ENCODE peak calls at places on chromosome 15, in nine cellular contexts. D is hepatocyte, J is neural progenitor cell, M is GM23248, G is OCI-LY7, O is HCT116, V is GM23338, Z is MM.1S, U is SK-N-SH. N is an unnamed sample.

GRCh38 chr15:51619331-51620033 is 3.1 kb downstream of the DMXL2 start:
- DNase-seq in D (no peak), J (no peak), M (no peak), G (no peak), O (no peak), V (no peak), Z (no peak), U (no peak), N (no peak)

GRCh38 chr15:63729115-63729884 is 104.4 kb downstream of the HERC1 start:
- DNase-seq in D (no peak), J (no peak), M (no peak), G (no peak), O (no peak), V (no peak), Z (no peak), U (no peak), N (peak; percentile 25)

GRCh38 chr15:98281130-98281529 is 320.6 kb downstream of the ARRDC4 start:
- DNase-seq in D (no peak), J (no peak), M (no peak), G (no peak), O (no peak), V (no peak), Z (no peak), U (no peak), N (no peak)

GRCh38 chr15:31398677-31399260 is 72.1 kb downstream of the KLF13 start:
- DNase-seq in D (no peak), J (no peak), M (peak; percentile 54), G (no peak), O (no peak), V (no peak), Z (no peak), U (no peak), N (peak; percentile 28)

GRCh38 chr15:74904190-74904805 is 2.4 kb downstream of the FAM219B start:
- DNase-seq in D (no peak), J (no peak), M (no peak), G (no peak), O (no peak), V (no peak), Z (no peak), U (no peak), N (no peak)

GRCh38 chr15:50028323-50028722 is 90.7 kb downstream of the ATP8B4 start:
- DNase-seq in D (no peak), J (no peak), M (no peak), G (no peak), O (no peak), V (no peak), Z (no peak), U (no peak), N (peak; percentile 61)

GRCh38 chr15:82763361-82764142 is 42.3 kb downstream of the FSD2 start:
- DNase-seq in D (no peak), J (no peak), M (no peak), G (no peak), O (no peak), V (no peak), Z (no peak), U (no peak), N (peak; percentile 58)

GRCh38 chr15:32817570-32817969 is 99.8 kb downstream of the GREM1 start:
- DNase-seq in D (no peak), J (no peak), M (no peak), G (no peak), O (no peak), V (no peak), Z (no peak), U (no peak), N (peak; percentile 42)

GRCh38 chr15:70576683-70577082 is 186.7 kb downstream of the UACA start:
- DNase-seq in D (no peak), J (no peak), M (peak; percentile 44), G (no peak), O (no peak), V (no peak), Z (no peak), U (no peak), N (no peak)

GRCh38 chr15:57288926-57289650 is 87.2 kb upstream of the CGNL1 start:
- DNase-seq in D (no peak), J (no peak), M (peak; percentile 87), G (no peak), O (no peak), V (no peak), Z (no peak), U (no peak), N (no peak)

GRCh38 chr15:58517252-58517681 is 85.5 kb downstream of the LIPC start:
- DNase-seq in D (no peak), J (no peak), M (no peak), G (no peak), O (peak; percentile 6), V (peak; percentile 12), Z (no peak), U (no peak), N (no peak)

GRCh38 chr15:75056036-75056435 is 32.6 kb downstream of the PPCDC start:
- DNase-seq in D (no peak), J (no peak), M (no peak), G (no peak), O (no peak), V (no peak), Z (no peak), U (no peak), N (no peak)

GRCh38 chr15:86231864-86232801 is 152.5 kb downstream of the AGBL1 start:
- DNase-seq in D (peak; percentile 73), J (peak; percentile 73), M (peak; percentile 27), G (peak; percentile 37), O (no peak), V (peak; percentile 83), Z (peak; percentile 46), U (peak; percentile 65), N (peak; percentile 45)

DNA sequence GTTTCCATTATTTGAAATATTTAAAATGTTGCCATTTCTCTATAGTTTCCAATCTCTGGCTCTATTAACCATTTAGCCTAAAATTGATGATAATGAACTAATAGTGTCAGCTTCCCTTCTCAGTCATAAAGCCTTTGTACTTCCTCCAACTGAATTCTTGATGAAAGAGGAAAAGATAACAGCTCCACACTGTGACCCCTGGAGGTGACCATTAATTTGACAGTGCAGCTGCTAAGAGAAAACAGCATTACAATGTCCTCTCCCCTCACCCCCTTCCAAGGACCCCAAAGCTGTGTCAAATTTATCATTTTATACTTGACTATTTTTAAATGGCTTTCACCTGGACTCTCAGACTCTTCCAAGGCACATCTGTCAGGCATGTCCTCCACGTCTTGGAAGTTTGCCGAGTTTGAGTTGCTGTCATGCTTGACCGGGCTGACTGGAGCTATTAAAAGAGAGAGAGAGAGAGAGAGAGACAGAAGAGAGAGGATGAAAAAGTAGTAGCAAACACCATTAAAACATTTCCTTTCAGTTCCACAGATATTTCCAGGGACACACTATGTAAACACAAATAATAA is 236.5 kb downstream of the WDR72 start:
- DNase-seq in D (no peak), J (peak; percentile 22), M (no peak), G (no peak), O (no peak), V (no peak), Z (no peak), U (no peak), N (peak; percentile 16)
- TF ChIP-seq EZH2phosphoT487 in D (no peak), J (no peak), M (no peak), G (no peak), O (no peak), V (no peak), Z (no peak), U (no peak), N (no peak)

GRCh38 chr15:48385431-48385830 is 54.2 kb downstream of the DUT start:
- DNase-seq in D (no peak), J (no peak), M (peak; percentile 99), G (no peak), O (no peak), V (no peak), Z (no peak), U (no peak), N (no peak)
- TF ChIP-seq EZH2phosphoT487 in D (no peak), J (no peak), M (no peak), G (no peak), O (no peak), V (no peak), Z (no peak), U (no peak), N (no peak)

GRCh38 chr15:35671197-35671596 is 125.2 kb upstream of the DPH6 start:
- DNase-seq in D (no peak), J (no peak), M (peak; percentile 43), G (no peak), O (no peak), V (no peak), Z (no peak), U (no peak), N (no peak)

GRCh38 chr15:35673093-35673573 is 127.2 kb upstream of the DPH6 start:
- DNase-seq in D (peak; percentile 46), J (no peak), M (no peak), G (no peak), O (no peak), V (no peak), Z (no peak), U (no peak), N (no peak)

GRCh38 chr15:35671981-35672380 is 126.0 kb upstream of the DPH6 start:
- DNase-seq in D (no peak), J (no peak), M (no peak), G (no peak), O (no peak), V (no peak), Z (no peak), U (no peak), N (no peak)

GRCh38 chr15:35678774-35679173 is 132.8 kb upstream of the DPH6 start:
- DNase-seq in D (no peak), J (no peak), M (no peak), G (no peak), O (no peak), V (no peak), Z (no peak), U (no peak), N (no peak)

DNA sequence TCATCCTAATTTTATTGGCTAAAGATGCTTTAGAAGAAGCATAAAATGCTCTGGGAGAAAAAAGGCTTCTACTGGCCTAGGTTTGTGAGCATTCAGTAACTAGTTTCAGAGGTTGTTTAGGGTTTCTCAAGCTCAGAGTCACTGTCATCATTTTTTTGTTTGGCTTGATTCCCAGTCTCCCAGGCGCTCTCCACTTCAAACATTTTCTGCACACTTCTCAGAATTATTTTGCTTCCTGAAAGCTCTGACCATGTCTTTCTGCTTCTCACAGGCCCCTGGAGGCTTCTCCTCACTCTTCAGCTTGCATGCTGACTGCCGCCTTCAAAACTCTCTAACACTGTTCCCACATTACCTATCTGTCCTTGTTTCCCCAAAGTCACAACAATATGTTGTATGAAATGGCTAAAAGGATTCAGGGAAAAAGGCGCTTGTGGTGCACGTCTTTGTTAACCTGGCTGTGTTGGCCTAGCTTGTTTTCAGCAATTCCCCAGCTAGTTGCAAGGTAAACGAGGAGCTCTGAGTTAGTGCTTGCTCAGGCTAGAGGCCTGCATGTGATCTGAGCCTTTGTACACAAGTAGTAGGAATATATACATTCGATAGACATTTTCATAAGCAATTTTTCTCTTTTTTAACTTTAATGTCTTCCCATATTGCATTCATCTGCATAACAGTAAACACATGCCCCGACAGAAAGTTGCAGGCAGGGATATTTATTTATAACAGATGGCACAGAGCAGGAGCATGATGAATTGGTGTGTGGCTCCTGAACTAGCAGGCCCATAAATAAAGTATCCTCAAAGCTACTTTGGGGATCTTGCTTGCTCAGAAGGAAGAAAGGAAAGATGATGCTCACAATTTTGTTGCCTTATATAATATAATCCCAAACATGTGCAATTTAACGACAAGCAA is 129.2 kb upstream of the DPH6 start:
- DNase-seq in D (peak; percentile 22), J (no peak), M (peak; percentile 68), G (no peak), O (no peak), V (peak; percentile 20), Z (no peak), U (peak; percentile 42), N (no peak)
- TF ChIP-seq EZH2phosphoT487 in D (no peak), J (no peak), M (no peak), G (no peak), O (no peak), V (no peak), Z (no peak), U (no peak), N (no peak)

GRCh38 chr15:23049984-23050628 is 10.7 kb upstream of the TUBGCP5 start:
- DNase-seq in D (no peak), J (no peak), M (no peak), G (no peak), O (no peak), V (no peak), Z (no peak), U (no peak), N (no peak)
- TF ChIP-seq EZH2phosphoT487 in D (no peak), J (no peak), M (no peak), G (no peak), O (no peak), V (no peak), Z (no peak), U (no peak), N (no peak)